ENCODE peak calls at places on chromosomes 16 and 17, in six cellular contexts. P is H9, L is colonic mucosa, M is mesothelial cell of epicardium, V is T-helper 2 cell, K is AG04449. S is an unnamed sample.
A peak's percentile ranks its signal among the peaks of the same experiment; 100 is the strongest.

GRCh38 chr17:39402279-39402889 is 958 bp upstream of the FBXL20 start:
- DNase-seq in P (peak; percentile 98), L (peak; percentile 96), M (peak; percentile 86), V (peak; percentile 72), K (peak; percentile 53), S (peak; percentile 79)

GRCh38 chr16:17312100-17312732 is 158.5 kb downstream of the XYLT1 start:
- DNase-seq in P (no peak), L (peak; percentile 88), M (no peak), V (no peak), K (no peak), S (no peak)

GRCh38 chr17:77641718-77642117 is 316.8 kb upstream of the TNRC6C start:
- DNase-seq in P (no peak), L (no peak), M (no peak), V (no peak), K (no peak), S (no peak)

GRCh38 chr16:82990155-82990554 is 363.4 kb downstream of the CDH13 start:
- DNase-seq in P (no peak), L (no peak), M (no peak), V (no peak), K (peak; percentile 34), S (no peak)

GRCh38 chr17:14745541-14745940 is 444.7 kb downstream of the HS3ST3B1 start:
- DNase-seq in P (no peak), L (no peak), M (no peak), V (no peak), K (no peak), S (no peak)

GRCh38 chr16:64754279-64754678 is 367.6 kb downstream of the CDH11 start:
- DNase-seq in P (no peak), L (no peak), M (no peak), V (no peak), K (no peak), S (no peak)

GRCh38 chr16:546909-547770 is 13.1 kb upstream of the PRR35 start:
- DNase-seq in P (peak; percentile 85), L (peak; percentile 91), M (peak; percentile 55), V (no peak), K (no peak), S (peak; percentile 44)

GRCh38 chr16:28494141-28494851 is at the start of gene APOBR:
- DNase-seq in P (no peak), L (peak; percentile 80), M (no peak), V (peak; percentile 70), K (no peak), S (peak; percentile 77)

GRCh38 chr17:82152556-82153294 is 54.7 kb upstream of the FASN start:
- DNase-seq in P (no peak), L (no peak), M (no peak), V (no peak), K (no peak), S (no peak)

GRCh38 chr16:84500531-84500930 is 3.9 kb downstream of the MEAK7 start:
- DNase-seq in P (no peak), L (no peak), M (no peak), V (no peak), K (no peak), S (no peak)

GRCh38 chr16:86534779-86535605 is 20.0 kb downstream of the MTHFSD start:
- DNase-seq in P (no peak), L (no peak), M (no peak), V (no peak), K (no peak), S (no peak)

GRCh38 chr16:16021988-16022682 is 72.7 kb downstream of the ABCC1 start:
- DNase-seq in P (peak; percentile 60), L (peak; percentile 91), M (peak; percentile 35), V (no peak), K (no peak), S (no peak)

GRCh38 chr16:50632927-50633800 is 47.9 kb downstream of the SNX20 start:
- DNase-seq in P (no peak), L (no peak), M (no peak), V (no peak), K (no peak), S (no peak)

GRCh38 chr16:4067262-4068001 is 48.8 kb downstream of the ADCY9 start:
- DNase-seq in P (no peak), L (no peak), M (no peak), V (no peak), K (no peak), S (no peak)

GRCh38 chr16:10876799-10877341 is at the start of gene CIITA:
- DNase-seq in P (peak; percentile 41), L (peak; percentile 51), M (no peak), V (no peak), K (peak; percentile 36), S (no peak)

GRCh38 chr17:31475378-31476162 is 84.1 kb downstream of the RAB11FIP4 start:
- DNase-seq in P (no peak), L (no peak), M (no peak), V (no peak), K (no peak), S (no peak)

GRCh38 chr17:15269087-15269486 is 4.0 kb upstream of the PMP22 start:
- DNase-seq in P (no peak), L (no peak), M (no peak), V (no peak), K (no peak), S (no peak)